ENCODE peak calls at places on chromosomes 13 and 19, in six cellular contexts. One of them, this sample, is unnamed.

GRCh38 chr13:45024847-45025246 is 35.5 kb downstream of the GPALPP1 start:
- DNase-seq in activated T-cell treated with anti-CD3 and anti-CD28 coated beads for 1 hour: no peak
- DNase-seq in GM10248: no peak
- DNase-seq in HTR-8/SVneo: no peak
- DNase-seq in KG1: no peak
- DNase-seq in left lung: no peak
- DNase-seq in this sample: no peak

GRCh38 chr19:3880471-3881271 is at the start of gene ATCAY:
- DNase-seq in activated T-cell treated with anti-CD3 and anti-CD28 coated beads for 1 hour: no peak
- DNase-seq in GM10248: no peak
- DNase-seq in HTR-8/SVneo: peak
- DNase-seq in KG1: no peak
- DNase-seq in left lung: no peak
- DNase-seq in this sample: peak

GRCh38 chr13:80010286-80010831 is 330.6 kb downstream of the SPRY2 start:
- DNase-seq in activated T-cell treated with anti-CD3 and anti-CD28 coated beads for 1 hour: no peak
- DNase-seq in GM10248: no peak
- DNase-seq in HTR-8/SVneo: no peak
- DNase-seq in KG1: no peak
- DNase-seq in left lung: no peak
- DNase-seq in this sample: no peak

GRCh38 chr19:38274734-38275133 is 10.4 kb downstream of the SPINT2 start:
- DNase-seq in activated T-cell treated with anti-CD3 and anti-CD28 coated beads for 1 hour: no peak
- DNase-seq in GM10248: no peak
- DNase-seq in HTR-8/SVneo: no peak
- DNase-seq in KG1: no peak
- DNase-seq in left lung: peak
- DNase-seq in this sample: no peak

GRCh38 chr19:6484251-6484650 is 2.7 kb upstream of the DENND1C start:
- DNase-seq in activated T-cell treated with anti-CD3 and anti-CD28 coated beads for 1 hour: no peak
- DNase-seq in GM10248: no peak
- DNase-seq in HTR-8/SVneo: no peak
- DNase-seq in KG1: no peak
- DNase-seq in left lung: no peak
- DNase-seq in this sample: no peak

GRCh38 chr19:18933297-18933696 is 7.7 kb downstream of the HOMER3 start:
- DNase-seq in activated T-cell treated with anti-CD3 and anti-CD28 coated beads for 1 hour: no peak
- DNase-seq in GM10248: no peak
- DNase-seq in HTR-8/SVneo: no peak
- DNase-seq in KG1: no peak
- DNase-seq in left lung: no peak
- DNase-seq in this sample: no peak

GRCh38 chr19:1410136-1410786 is 2.9 kb downstream of the DAZAP1 start:
- DNase-seq in activated T-cell treated with anti-CD3 and anti-CD28 coated beads for 1 hour: no peak
- DNase-seq in GM10248: no peak
- DNase-seq in HTR-8/SVneo: no peak
- DNase-seq in KG1: no peak
- DNase-seq in left lung: no peak
- DNase-seq in this sample: no peak

GRCh38 chr19:2201473-2202148 is 34.5 kb downstream of the PLEKHJ1 start:
- DNase-seq in activated T-cell treated with anti-CD3 and anti-CD28 coated beads for 1 hour: no peak
- DNase-seq in GM10248: no peak
- DNase-seq in HTR-8/SVneo: no peak
- DNase-seq in KG1: no peak
- DNase-seq in left lung: no peak
- DNase-seq in this sample: no peak

GRCh38 chr19:48739400-48739825 is 997 bp downstream of the RASIP1 start:
- DNase-seq in activated T-cell treated with anti-CD3 and anti-CD28 coated beads for 1 hour: no peak
- DNase-seq in GM10248: no peak
- DNase-seq in HTR-8/SVneo: no peak
- DNase-seq in KG1: no peak
- DNase-seq in left lung: no peak
- DNase-seq in this sample: no peak

GRCh38 chr19:1826557-1827521 is 14.8 kb upstream of the ATP8B3 start:
- DNase-seq in activated T-cell treated with anti-CD3 and anti-CD28 coated beads for 1 hour: no peak
- DNase-seq in GM10248: no peak
- DNase-seq in HTR-8/SVneo: no peak
- DNase-seq in KG1: no peak
- DNase-seq in left lung: no peak
- DNase-seq in this sample: peak

GRCh38 chr19:19113040-19113541 is 25.2 kb downstream of the TMEM161A start:
- DNase-seq in activated T-cell treated with anti-CD3 and anti-CD28 coated beads for 1 hour: no peak
- DNase-seq in GM10248: peak
- DNase-seq in HTR-8/SVneo: peak
- DNase-seq in KG1: peak
- DNase-seq in left lung: no peak
- DNase-seq in this sample: no peak

GRCh38 chr19:51861870-51862622 is 25.7 kb downstream of the ZNF577 start:
- DNase-seq in activated T-cell treated with anti-CD3 and anti-CD28 coated beads for 1 hour: no peak
- DNase-seq in GM10248: no peak
- DNase-seq in HTR-8/SVneo: no peak
- DNase-seq in KG1: no peak
- DNase-seq in left lung: no peak
- DNase-seq in this sample: no peak

GRCh38 chr19:29476528-29476927 is 49.3 kb upstream of the VSTM2B start:
- DNase-seq in activated T-cell treated with anti-CD3 and anti-CD28 coated beads for 1 hour: no peak
- DNase-seq in GM10248: no peak
- DNase-seq in HTR-8/SVneo: no peak
- DNase-seq in KG1: no peak
- DNase-seq in left lung: no peak
- DNase-seq in this sample: peak

GRCh38 chr13:28820099-28821051 is at the start of gene MTUS2:
- DNase-seq in activated T-cell treated with anti-CD3 and anti-CD28 coated beads for 1 hour: no peak
- DNase-seq in GM10248: peak
- DNase-seq in HTR-8/SVneo: no peak
- DNase-seq in KG1: no peak
- DNase-seq in left lung: no peak
- DNase-seq in this sample: peak

This sample was measured in pancreas.